ENCODE peak calls at places on chromosomes 3 and 15, in six cellular contexts. One of them, this sample, is unnamed.
A peak's percentile ranks its signal among the peaks of the same experiment; 100 is the strongest.

GRCh38 chr15:78216276-78217229 is 17.8 kb downstream of the ACSBG1 start:
- DNase-seq in HepG2: no peak
- DNase-seq in K562: no peak
- DNase-seq in GM12878: no peak
- DNase-seq in HCT116: no peak
- DNase-seq in H1: no peak
- DNase-seq in this sample: peak; percentile 49

GRCh38 chr15:66841953-66842681 is 140.1 kb downstream of the SMAD6 start:
- DNase-seq in GM12878: no peak
- DNase-seq in HepG2: peak; percentile 54
- DNase-seq in K562: peak; percentile 67
- DNase-seq in HCT116: peak; percentile 47
- DNase-seq in H1: no peak
- DNase-seq in this sample: peak; percentile 92

GRCh38 chr3:168961271-168961670 is 702.2 kb downstream of the MECOM start:
- DNase-seq in K562: no peak
- DNase-seq in H1: no peak
- DNase-seq in HCT116: no peak
- DNase-seq in HepG2: no peak
- DNase-seq in GM12878: no peak
- DNase-seq in this sample: no peak

GRCh38 chr15:83292317-83292716 is 7.9 kb upstream of the BNC1 start:
- DNase-seq in K562: no peak
- DNase-seq in HCT116: no peak
- DNase-seq in HepG2: no peak
- DNase-seq in GM12878: no peak
- DNase-seq in H1: no peak
- DNase-seq in this sample: no peak

GRCh38 chr3:124217542-124217941 is 225.6 kb upstream of the ROPN1 start:
- DNase-seq in HepG2: peak; percentile 76
- DNase-seq in HCT116: peak; percentile 3
- DNase-seq in H1: no peak
- DNase-seq in GM12878: no peak
- DNase-seq in K562: peak; percentile 20
- DNase-seq in this sample: peak; percentile 90

GRCh38 chr15:91884604-91885003 is 31.1 kb downstream of the SLCO3A1 start:
- DNase-seq in K562: no peak
- DNase-seq in GM12878: no peak
- DNase-seq in HCT116: no peak
- DNase-seq in H1: no peak
- DNase-seq in HepG2: no peak
- DNase-seq in this sample: no peak

GRCh38 chr15:23073890-23074631 is 34.7 kb upstream of the TUBGCP5 start:
- DNase-seq in GM12878: no peak
- DNase-seq in HepG2: no peak
- DNase-seq in H1: no peak
- DNase-seq in K562: no peak
- DNase-seq in HCT116: no peak
- DNase-seq in this sample: peak; percentile 39

GRCh38 chr3:81544385-81544784 is 217.1 kb downstream of the GBE1 start:
- DNase-seq in GM12878: no peak
- DNase-seq in HCT116: no peak
- DNase-seq in HepG2: no peak
- DNase-seq in K562: no peak
- DNase-seq in H1: no peak
- DNase-seq in this sample: no peak

GRCh38 chr3:134928392-134928791 is 133.3 kb downstream of the EPHB1 start:
- DNase-seq in K562: no peak
- DNase-seq in H1: no peak
- DNase-seq in HepG2: no peak
- DNase-seq in HCT116: no peak
- DNase-seq in GM12878: no peak
- DNase-seq in this sample: no peak

GRCh38 chr15:63218114-63218808 is 28.9 kb downstream of the RAB8B start:
- DNase-seq in HCT116: no peak
- DNase-seq in HepG2: peak; percentile 27
- DNase-seq in GM12878: no peak
- DNase-seq in K562: no peak
- DNase-seq in H1: no peak
- DNase-seq in this sample: no peak

GRCh38 chr15:90421527-90421926 is 33.5 kb downstream of the IQGAP1 start:
- DNase-seq in H1: no peak
- DNase-seq in HCT116: no peak
- DNase-seq in K562: no peak
- DNase-seq in GM12878: no peak
- DNase-seq in HepG2: no peak
- DNase-seq in this sample: no peak

GRCh38 chr15:77415450-77416448 is 4.2 kb downstream of the PEAK1 start:
- DNase-seq in HepG2: no peak
- DNase-seq in GM12878: no peak
- DNase-seq in K562: no peak
- DNase-seq in HCT116: no peak
- DNase-seq in H1: no peak
- DNase-seq in this sample: no peak

GRCh38 chr3:48314542-48314941 is 18.9 kb downstream of the SPINK8 start:
- DNase-seq in GM12878: no peak
- DNase-seq in K562: no peak
- DNase-seq in HepG2: no peak
- DNase-seq in H1: no peak
- DNase-seq in HCT116: no peak
- DNase-seq in this sample: no peak

GRCh38 chr3:71583569-71584215 is at the start of gene FOXP1:
- DNase-seq in HCT116: peak; percentile 51
- DNase-seq in H1: no peak
- DNase-seq in HepG2: peak; percentile 66
- DNase-seq in GM12878: no peak
- DNase-seq in K562: peak; percentile 32
- DNase-seq in this sample: peak; percentile 92

GRCh38 chr15:55661431-55661830 is 73.3 kb upstream of the PYGO1 start:
- DNase-seq in H1: no peak
- DNase-seq in GM12878: no peak
- DNase-seq in HCT116: no peak
- DNase-seq in K562: no peak
- DNase-seq in HepG2: peak; percentile 69
- DNase-seq in this sample: no peak

GRCh38 chr3:100269410-100270217 is 8.8 kb downstream of the TBC1D23 start:
- DNase-seq in K562: no peak
- DNase-seq in GM12878: no peak
- DNase-seq in HCT116: peak; percentile 55
- DNase-seq in H1: no peak
- DNase-seq in HepG2: no peak
- DNase-seq in this sample: no peak

GRCh38 chr15:44719293-44719999 is 8.1 kb downstream of the B2M start:
- DNase-seq in HCT116: no peak
- DNase-seq in H1: no peak
- DNase-seq in GM12878: peak; percentile 91
- DNase-seq in HepG2: peak; percentile 29
- DNase-seq in K562: peak; percentile 13
- DNase-seq in this sample: peak; percentile 60

GRCh38 chr3:33096103-33096868 is 660 bp downstream of the GLB1 start:
- DNase-seq in HepG2: peak; percentile 17
- DNase-seq in K562: peak; percentile 53
- DNase-seq in HCT116: no peak
- DNase-seq in H1: no peak
- DNase-seq in GM12878: no peak
- DNase-seq in this sample: peak; percentile 50

GRCh38 chr3:41277790-41278465 is 78.6 kb downstream of the CTNNB1 start:
- DNase-seq in HepG2: peak; percentile 81
- DNase-seq in GM12878: no peak
- DNase-seq in K562: no peak
- DNase-seq in HCT116: no peak
- DNase-seq in H1: no peak
- DNase-seq in this sample: no peak

GRCh38 chr15:88375234-88375926 is 91.8 kb downstream of the MRPL46 start:
- DNase-seq in HepG2: no peak
- DNase-seq in GM12878: no peak
- DNase-seq in H1: no peak
- DNase-seq in HCT116: no peak
- DNase-seq in K562: no peak
- DNase-seq in this sample: no peak

GRCh38 chr15:93324191-93324590 is 235.2 kb upstream of the RGMA start:
- DNase-seq in HCT116: no peak
- DNase-seq in K562: no peak
- DNase-seq in GM12878: no peak
- DNase-seq in HepG2: no peak
- DNase-seq in H1: no peak
- DNase-seq in this sample: no peak

GRCh38 chr3:2983987-2984724 is 126.0 kb downstream of the IL5RA start:
- DNase-seq in K562: no peak
- DNase-seq in H1: no peak
- DNase-seq in HepG2: no peak
- DNase-seq in GM12878: no peak
- DNase-seq in HCT116: no peak
- DNase-seq in this sample: no peak

GRCh38 chr3:140164922-140165590 is 230.1 kb downstream of the CLSTN2 start:
- DNase-seq in K562: no peak
- DNase-seq in H1: no peak
- DNase-seq in GM12878: no peak
- DNase-seq in HCT116: no peak
- DNase-seq in HepG2: no peak
- DNase-seq in this sample: no peak

GRCh38 chr15:40239671-40240618 is 1.1 kb downstream of the PAK6 start:
- DNase-seq in GM12878: no peak
- DNase-seq in H1: no peak
- DNase-seq in HCT116: no peak
- DNase-seq in HepG2: no peak
- DNase-seq in K562: peak; percentile 7
- DNase-seq in this sample: no peak

GRCh38 chr3:77707271-77707670 is 667.4 kb downstream of the ROBO2 start:
- DNase-seq in GM12878: no peak
- DNase-seq in H1: no peak
- DNase-seq in HCT116: no peak
- DNase-seq in HepG2: no peak
- DNase-seq in K562: no peak
- DNase-seq in this sample: no peak

GRCh38 chr3:117734431-117734830 is 1024.9 kb downstream of the TUSC7 start:
- DNase-seq in GM12878: no peak
- DNase-seq in HepG2: no peak
- DNase-seq in H1: no peak
- DNase-seq in HCT116: no peak
- DNase-seq in K562: no peak
- DNase-seq in this sample: no peak

GRCh38 chr3:24548278-24548677 is 53.6 kb upstream of the THRB start:
- DNase-seq in K562: no peak
- DNase-seq in HepG2: no peak
- DNase-seq in HCT116: no peak
- DNase-seq in H1: no peak
- DNase-seq in GM12878: no peak
- DNase-seq in this sample: no peak

GRCh38 chr3:52265387-52265786 is 13.1 kb downstream of the WDR82 start:
- DNase-seq in K562: no peak
- DNase-seq in GM12878: no peak
- DNase-seq in HepG2: no peak
- DNase-seq in H1: no peak
- DNase-seq in HCT116: no peak
- DNase-seq in this sample: no peak
- TF ChIP-seq JUND in K562: no peak
- TF ChIP-seq JUND in GM12878: no peak
- TF ChIP-seq JUND in HepG2: no peak
- TF ChIP-seq JUND in H1: no peak
- TF ChIP-seq JUND in HCT116: no peak
- TF ChIP-seq JUND in this sample: no peak

GRCh38 chr15:28132524-28133275 is 33.6 kb upstream of the OCA2 start:
- DNase-seq in K562: no peak
- DNase-seq in H1: no peak
- DNase-seq in HepG2: no peak
- DNase-seq in HCT116: no peak
- DNase-seq in GM12878: no peak
- DNase-seq in this sample: no peak
- TF ChIP-seq JUND in K562: no peak
- TF ChIP-seq JUND in H1: no peak
- TF ChIP-seq JUND in HepG2: no peak
- TF ChIP-seq JUND in HCT116: no peak
- TF ChIP-seq JUND in GM12878: no peak
- TF ChIP-seq JUND in this sample: no peak

GRCh38 chr3:121601212-121601812 is 8.1 kb downstream of the FBXO40 start:
- DNase-seq in GM12878: no peak
- DNase-seq in H1: no peak
- DNase-seq in K562: no peak
- DNase-seq in HCT116: no peak
- DNase-seq in HepG2: no peak
- DNase-seq in this sample: no peak
- TF ChIP-seq JUND in GM12878: no peak
- TF ChIP-seq JUND in H1: no peak
- TF ChIP-seq JUND in K562: no peak
- TF ChIP-seq JUND in HCT116: no peak
- TF ChIP-seq JUND in HepG2: no peak
- TF ChIP-seq JUND in this sample: no peak

GRCh38 chr3:11389570-11390268 is 117.5 kb downstream of the ATG7 start:
- DNase-seq in HepG2: no peak
- DNase-seq in GM12878: no peak
- DNase-seq in K562: no peak
- DNase-seq in HCT116: no peak
- DNase-seq in H1: no peak
- DNase-seq in this sample: no peak

GRCh38 chr3:11385908-11386307 is 113.7 kb downstream of the ATG7 start:
- DNase-seq in H1: no peak
- DNase-seq in K562: no peak
- DNase-seq in HCT116: no peak
- DNase-seq in GM12878: no peak
- DNase-seq in HepG2: no peak
- DNase-seq in this sample: no peak

GRCh38 chr3:11385329-11385728 is 113.1 kb downstream of the ATG7 start:
- DNase-seq in GM12878: no peak
- DNase-seq in HepG2: no peak
- DNase-seq in HCT116: no peak
- DNase-seq in H1: no peak
- DNase-seq in K562: no peak
- DNase-seq in this sample: no peak

GRCh38 chr3:11384074-11384473 is 111.9 kb downstream of the ATG7 start:
- DNase-seq in GM12878: no peak
- DNase-seq in H1: no peak
- DNase-seq in HepG2: no peak
- DNase-seq in K562: no peak
- DNase-seq in HCT116: no peak
- DNase-seq in this sample: no peak

GRCh38 chr3:11386413-11387155 is 114.4 kb downstream of the ATG7 start:
- DNase-seq in HepG2: no peak
- DNase-seq in K562: no peak
- DNase-seq in GM12878: no peak
- DNase-seq in H1: no peak
- DNase-seq in HCT116: no peak
- DNase-seq in this sample: no peak
- TF ChIP-seq JUND in HepG2: no peak
- TF ChIP-seq JUND in K562: no peak
- TF ChIP-seq JUND in GM12878: no peak
- TF ChIP-seq JUND in H1: no peak
- TF ChIP-seq JUND in HCT116: no peak
- TF ChIP-seq JUND in this sample: no peak

This sample was measured in T47D.